ENCODE peak calls at places on chromosomes 12 and 14, in nine cellular contexts. M, R, Q, K, G, A, Z, E and S are unnamed samples.
A peak's percentile ranks its signal among the peaks of the same experiment; 100 is the strongest.

GRCh38 chr12:53208877-53209463 is 1.9 kb upstream of the ITGB7 start:
- DNase-seq in M (no peak), R (no peak), Q (no peak), K (peak; percentile 37), G (no peak), A (no peak), Z (no peak), E (no peak), S (no peak)

GRCh38 chr14:77549451-77549850 is 50.8 kb upstream of the ISM2 start:
- DNase-seq in M (no peak), R (no peak), Q (no peak), K (no peak), G (no peak), A (no peak), Z (no peak), E (no peak), S (no peak)

GRCh38 chr12:49557917-49558215 is 10.1 kb downstream of the MCRS1 start:
- DNase-seq in M (peak; percentile 58), R (no peak), Q (no peak), K (no peak), G (no peak), A (no peak), Z (no peak), E (no peak), S (no peak)

GRCh38 chr12:108821407-108822397 is 35.7 kb downstream of the SSH1 start:
- DNase-seq in M (no peak), R (no peak), Q (no peak), K (no peak), G (peak; percentile 40), A (peak; percentile 87), Z (no peak), E (no peak), S (no peak)

GRCh38 chr12:108581311-108582227 is 16.3 kb downstream of the TMEM119 start:
- DNase-seq in M (no peak), R (no peak), Q (no peak), K (no peak), G (no peak), A (peak; percentile 46), Z (no peak), E (no peak), S (no peak)

GRCh38 chr12:21568115-21568514 is 36.5 kb downstream of the GYS2 start:
- DNase-seq in M (peak; percentile 15), R (no peak), Q (no peak), K (no peak), G (no peak), A (no peak), Z (no peak), E (no peak), S (no peak)

GRCh38 chr12:4701863-4702262 is 18.3 kb upstream of the GALNT8 start:
- DNase-seq in M (no peak), R (no peak), Q (no peak), K (no peak), G (no peak), A (no peak), Z (no peak), E (no peak), S (no peak)

GRCh38 chr12:94589591-94590001 is 60.8 kb downstream of the TMCC3 start:
- DNase-seq in M (no peak), R (no peak), Q (no peak), K (no peak), G (peak; percentile 69), A (no peak), Z (no peak), E (no peak), S (no peak)

GRCh38 chr12:48813464-48814312 is 4.6 kb upstream of the CACNB3 start:
- DNase-seq in M (no peak), R (no peak), Q (no peak), K (no peak), G (no peak), A (peak; percentile 68), Z (no peak), E (no peak), S (no peak)

GRCh38 chr14:74875941-74876913 is at the start of gene PROX2:
- DNase-seq in M (no peak), R (no peak), Q (no peak), K (no peak), G (no peak), A (no peak), Z (peak; percentile 58), E (no peak), S (no peak)

GRCh38 chr12:112216223-112216622 is 90.9 kb downstream of the TRAFD1 start:
- DNase-seq in M (no peak), R (no peak), Q (no peak), K (no peak), G (no peak), A (no peak), Z (no peak), E (no peak), S (no peak)

GRCh38 chr14:50649691-50650090 is 18.4 kb downstream of the SAV1 start:
- DNase-seq in M (no peak), R (no peak), Q (no peak), K (no peak), G (no peak), A (no peak), Z (no peak), E (no peak), S (no peak)

GRCh38 chr12:76866146-76866545 is 12.7 kb downstream of the CSRP2 start:
- DNase-seq in M (no peak), R (no peak), Q (no peak), K (no peak), G (no peak), A (peak; percentile 62), Z (no peak), E (no peak), S (no peak)

GRCh38 chr12:76864791-76865400 is 13.9 kb downstream of the CSRP2 start:
- DNase-seq in M (no peak), R (no peak), Q (no peak), K (no peak), G (no peak), A (peak; percentile 53), Z (no peak), E (no peak), S (no peak)

GRCh38 chr12:76863005-76863670 is 15.7 kb downstream of the CSRP2 start:
- DNase-seq in M (no peak), R (no peak), Q (no peak), K (no peak), G (no peak), A (peak; percentile 95), Z (no peak), E (no peak), S (no peak)

GRCh38 chr12:76863811-76864210 is 15.0 kb downstream of the CSRP2 start:
- DNase-seq in M (no peak), R (no peak), Q (no peak), K (no peak), G (no peak), A (peak; percentile 52), Z (no peak), E (no peak), S (no peak)

GRCh38 chr12:76866726-76867125 is 12.1 kb downstream of the CSRP2 start:
- DNase-seq in M (no peak), R (no peak), Q (no peak), K (no peak), G (peak; percentile 58), A (peak; percentile 84), Z (no peak), E (no peak), S (no peak)
- H3K4me1 ChIP-seq in M (no peaks in the 10 kb centered on the region), R (peaks cover 32% of the 10 kb centered on the region), Q (peaks cover 15% of the 10 kb centered on the region), K (no peaks in the 10 kb centered on the region), G (peaks cover 4% of the 10 kb centered on the region), A (peaks cover 24% of the 10 kb centered on the region), Z (no peaks in the 10 kb centered on the region), E (no peaks in the 10 kb centered on the region), S (no peaks in the 10 kb centered on the region)

GRCh38 chr14:61761959-61762786 is at the start of gene SNAPC1:
- DNase-seq in M (peak; percentile 97), R (peak; percentile 97), Q (peak; percentile 97), K (peak; percentile 97), G (peak; percentile 95), A (peak; percentile 94), Z (peak; percentile 98), E (peak; percentile 97), S (peak; percentile 99)

GRCh38 chr14:61764342-61765122 is 2.3 kb downstream of the SNAPC1 start:
- DNase-seq in M (no peak), R (no peak), Q (no peak), K (no peak), G (no peak), A (no peak), Z (no peak), E (no peak), S (no peak)

GRCh38 chr14:61766136-61766535 is 3.9 kb downstream of the SNAPC1 start:
- DNase-seq in M (no peak), R (no peak), Q (no peak), K (no peak), G (no peak), A (peak; percentile 44), Z (no peak), E (no peak), S (no peak)

GRCh38 chr14:61768240-61768639 is 6.0 kb downstream of the SNAPC1 start:
- DNase-seq in M (no peak), R (no peak), Q (no peak), K (no peak), G (no peak), A (no peak), Z (no peak), E (no peak), S (no peak)

GRCh38 chr14:61765225-61765943 is 3.2 kb downstream of the SNAPC1 start:
- DNase-seq in M (no peak), R (no peak), Q (no peak), K (no peak), G (no peak), A (peak; percentile 37), Z (no peak), E (no peak), S (no peak)
- H3K4me3 ChIP-seq in M (no peak overlapping the region), R (no peak overlapping the region), Q (peak overlapping the region; percentile 77), K (no peak overlapping the region), G (no peak overlapping the region), A (peak overlapping the region; percentile 14), Z (no peak overlapping the region), E (no peak overlapping the region), S (no peak overlapping the region)

DNA sequence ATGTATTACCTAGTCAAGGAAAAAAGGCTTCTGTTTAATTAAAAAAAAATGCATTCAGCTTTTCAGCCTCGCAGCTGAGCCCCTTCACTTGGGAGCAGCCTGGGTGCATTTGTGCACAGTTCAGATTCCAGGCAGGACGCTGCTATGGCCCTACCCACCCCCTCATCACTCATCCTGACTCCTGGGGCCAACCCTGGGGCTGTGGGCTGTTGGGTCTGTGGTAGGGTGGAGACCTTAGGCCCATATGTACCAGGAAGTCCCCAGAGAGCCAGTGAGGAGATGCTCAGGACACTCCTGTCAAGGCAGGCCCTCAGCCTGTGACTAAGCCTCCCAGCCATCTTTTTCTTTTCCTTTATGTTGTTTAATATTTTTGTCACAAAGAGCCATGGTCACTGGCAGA is 9.3 kb upstream of the CDCA4 start:
- DNase-seq in M (no peak), R (no peak), Q (no peak), K (no peak), G (no peak), A (no peak), Z (no peak), E (no peak), S (no peak)
- H3K27ac ChIP-seq in M (no peak overlapping the region), R (no peak overlapping the region), Q (no peak overlapping the region), K (no peak overlapping the region), G (no peak overlapping the region), A (no peak overlapping the region), Z (no peak overlapping the region), E (no peak overlapping the region), S (no peak overlapping the region)

DNA sequence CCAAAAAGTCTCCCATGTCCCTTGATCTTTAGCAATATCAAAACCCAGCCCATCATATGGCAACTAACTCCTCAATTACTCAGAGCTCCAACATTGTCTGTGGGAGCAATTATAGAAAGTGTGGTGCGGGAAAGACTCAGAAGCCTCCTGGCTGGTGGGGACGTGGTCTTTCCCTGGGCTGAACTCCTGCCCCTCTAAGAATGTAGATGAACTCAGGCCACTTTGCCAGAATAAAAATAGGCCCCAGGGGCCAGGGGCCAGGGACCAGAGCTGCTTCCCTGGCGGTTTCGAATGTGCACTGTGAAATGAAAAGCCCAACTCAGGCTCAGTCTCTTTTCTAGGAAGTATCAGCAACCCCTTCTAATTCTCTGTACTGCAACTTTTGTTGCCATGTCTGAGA is 129.6 kb downstream of the SLC38A6 start:
- DNase-seq in M (no peak), R (no peak), Q (no peak), K (no peak), G (no peak), A (no peak), Z (no peak), E (no peak), S (no peak)
- H3K4me1 ChIP-seq in M (no peaks in the 10 kb centered on the region), R (no peaks in the 10 kb centered on the region), Q (peaks cover 12% of the 10 kb centered on the region), K (no peaks in the 10 kb centered on the region), G (no peaks in the 10 kb centered on the region), A (peaks cover 15% of the 10 kb centered on the region), Z (peaks cover 4% of the 10 kb centered on the region), E (peaks cover 23% of the 10 kb centered on the region), S (peaks cover 2% of the 10 kb centered on the region)